ENCODE peak calls at places on chromosome 10, in four cellular contexts. P is K562, X is HepG2, S is H1. H is an unnamed sample.

GRCh38 chr10:122665946-122666345 is 33.7 kb downstream of the C10orf120 start:
- DNase-seq in S (no peak), P (peak), X (no peak), H (no peak)

GRCh38 chr10:106938448-106939014 is 226.0 kb downstream of the SORCS1 start:
- DNase-seq in X (no peak), S (no peak), P (no peak), H (no peak)

GRCh38 chr10:81251457-81252115 is 623.4 kb upstream of the NRG3 start:
- DNase-seq in S (no peak), X (no peak), P (no peak), H (no peak)

GRCh38 chr10:128080641-128081040 is 45.6 kb downstream of the MKI67 start:
- DNase-seq in P (no peak), X (no peak), S (no peak), H (no peak)

GRCh38 chr10:24561453-24561852 is 162.2 kb downstream of the ARHGAP21 start:
- DNase-seq in P (no peak), X (no peak), S (no peak), H (no peak)

GRCh38 chr10:48511855-48512191 is 93.0 kb downstream of the ARHGAP22 start:
- DNase-seq in P (no peak), X (no peak), S (peak), H (no peak)

GRCh38 chr10:52563361-52563760 is 209.2 kb downstream of the MBL2 start:
- DNase-seq in X (no peak), P (no peak), S (no peak), H (no peak)

GRCh38 chr10:122021421-122021820 is 32.5 kb downstream of the TACC2 start:
- DNase-seq in P (no peak), S (no peak), X (no peak), H (no peak)

GRCh38 chr10:132667613-132668394 is 118.1 kb downstream of the NKX6-2 start:
- DNase-seq in S (no peak), P (no peak), X (no peak), H (peak)

GRCh38 chr10:59362184-59362966 is at the start of gene FAM13C:
- DNase-seq in P (no peak), S (peak), X (peak), H (peak)

GRCh38 chr10:76546411-76546810 is 1091.2 kb downstream of the KCNMA1 start:
- DNase-seq in S (no peak), X (no peak), P (no peak), H (no peak)

GRCh38 chr10:68043030-68043429 is 32.1 kb downstream of the HERC4 start:
- DNase-seq in P (no peak), X (no peak), S (no peak), H (no peak)

GRCh38 chr10:30671011-30671616 is 41.6 kb upstream of the LYZL2 start:
- DNase-seq in P (peak), X (peak), S (no peak), H (peak)

GRCh38 chr10:84195044-84195830 is 900 bp downstream of the CDHR1 start:
- DNase-seq in P (no peak), S (no peak), X (no peak), H (no peak)

GRCh38 chr10:122206471-122207065 is 64.5 kb upstream of the BTBD16 start:
- DNase-seq in P (no peak), S (no peak), X (no peak), H (no peak)

GRCh38 chr10:21976739-21977138 is 26.8 kb downstream of the DNAJC1 start:
- DNase-seq in P (no peak), S (peak), X (no peak), H (no peak)

GRCh38 chr10:73920084-73920483 is 9.2 kb downstream of the PLAU start:
- DNase-seq in S (no peak), P (peak), X (no peak), H (no peak)

GRCh38 chr10:86152354-86152753 is 214.2 kb downstream of the GRID1 start:
- DNase-seq in X (no peak), S (no peak), P (no peak), H (no peak)

GRCh38 chr10:103792547-103792946 is 62.8 kb downstream of the SH3PXD2A start:
- DNase-seq in P (no peak), S (no peak), X (no peak), H (no peak)

GRCh38 chr10:132891994-132892393 is 50.4 kb downstream of the CFAP46 start:
- DNase-seq in P (no peak), S (peak), X (no peak), H (no peak)

GRCh38 chr10:91349381-91349780 is 60.8 kb upstream of the HECTD2 start:
- DNase-seq in P (no peak), S (no peak), X (no peak), H (no peak)

GRCh38 chr10:126939706-126940105 is 34.5 kb downstream of the DOCK1 start:
- DNase-seq in X (no peak), S (no peak), P (no peak), H (no peak)

GRCh38 chr10:3631709-3632330 is 153.2 kb downstream of the KLF6 start:
- DNase-seq in S (no peak), P (no peak), X (no peak), H (no peak)

GRCh38 chr10:35643976-35644799 is 2.1 kb upstream of the FZD8 start:
- DNase-seq in P (no peak), X (no peak), S (no peak), H (no peak)

GRCh38 chr10:92291610-92291859 is 568 bp downstream of the MARCHF5 start:
- DNase-seq in P (no peak), S (no peak), X (no peak), H (no peak)

GRCh38 chr10:119616879-119617580 is 20.3 kb upstream of the TIAL1 start:
- DNase-seq in S (peak), X (peak), P (peak), H (peak)

GRCh38 chr10:93272884-93273675 is 199.4 kb downstream of the CYP26A1 start:
- DNase-seq in P (no peak), X (no peak), S (peak), H (no peak)

GRCh38 chr10:70500812-70501301 is 22.3 kb downstream of the PALD1 start:
- DNase-seq in P (no peak), S (no peak), X (no peak), H (no peak)

GRCh38 chr10:112775892-112776679 is 174.0 kb upstream of the TCF7L2 start:
- DNase-seq in S (no peak), P (no peak), X (peak), H (no peak)

GRCh38 chr10:101903827-101904520 is 60.4 kb upstream of the KCNIP2 start:
- DNase-seq in S (no peak), X (no peak), P (no peak), H (no peak)

GRCh38 chr10:102452672-102453340 is 1.5 kb upstream of the C10orf95 start:
- DNase-seq in P (peak), S (no peak), X (no peak), H (no peak)

GRCh38 chr10:16586358-16587138 is 64.9 kb upstream of the C1QL3 start:
- DNase-seq in X (no peak), P (no peak), S (no peak), H (no peak)

DNA sequence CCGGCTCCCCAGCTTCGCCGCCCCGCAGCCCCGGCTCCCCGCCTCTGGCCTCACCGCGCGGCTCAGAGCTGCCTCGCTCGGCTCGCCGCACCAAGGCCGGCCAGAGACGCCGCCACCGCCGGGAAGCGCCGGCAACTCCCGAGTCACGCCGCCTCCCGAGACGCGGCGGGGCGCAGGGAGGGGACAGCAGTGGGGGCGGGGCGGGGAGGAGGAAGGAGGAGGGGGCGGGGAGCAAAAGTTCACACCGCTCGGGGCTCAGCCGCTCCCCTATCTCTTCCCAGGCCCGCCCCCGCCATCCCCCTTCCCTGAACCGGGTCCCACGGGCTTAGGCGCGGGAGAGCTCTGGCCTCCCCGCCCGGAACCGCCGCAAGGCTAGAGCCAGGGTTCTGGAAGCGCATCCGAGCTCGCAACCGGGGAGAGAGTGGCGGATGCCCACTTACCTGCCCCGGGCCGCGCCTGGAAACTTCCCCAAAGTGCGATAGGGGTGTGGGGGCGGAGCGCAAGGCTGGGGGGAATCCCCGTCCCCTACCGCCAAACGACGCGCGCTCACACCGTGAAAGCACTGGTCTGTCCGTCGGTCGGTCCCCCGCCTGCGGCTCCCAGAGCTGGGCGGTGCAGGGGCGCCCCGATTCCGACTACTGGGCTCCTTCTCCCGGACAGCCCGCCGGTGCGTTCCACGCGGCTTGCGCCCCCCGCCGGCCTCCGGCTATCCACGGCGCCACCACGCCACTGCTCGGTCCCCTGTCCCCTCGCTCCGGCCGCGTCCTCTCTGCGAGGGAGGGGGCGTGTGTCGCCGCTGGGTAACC is 925 bp downstream of the CHST15 start:
- DNase-seq in P (no peak), S (peak), X (no peak), H (peak)
- TF ChIP-seq JUN in P (no peak), S (no peak), X (no peak), H (no peak)

DNA sequence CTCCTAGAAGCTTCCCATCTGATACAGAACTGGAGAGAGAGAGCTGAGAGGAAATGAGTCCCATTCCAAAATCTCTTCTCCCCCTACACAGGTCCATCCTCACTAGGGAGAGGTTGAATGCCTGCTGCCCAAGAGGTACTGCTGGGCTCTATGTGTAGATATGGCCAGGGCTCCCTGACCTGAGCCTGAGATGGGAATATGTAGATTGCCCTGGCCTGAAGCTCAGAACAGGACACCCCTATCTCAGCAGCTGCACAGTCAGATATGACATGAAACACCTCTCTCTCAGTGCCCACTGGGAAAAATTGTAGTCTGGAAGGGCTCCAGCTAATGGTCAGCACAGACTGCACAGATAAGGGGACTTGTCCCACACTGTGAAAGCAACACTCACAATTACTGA is 3.1 kb upstream of the IFIT1B start:
- DNase-seq in X (no peak), P (peak), S (no peak), H (no peak)
- TF ChIP-seq RAD21 in X (no peak), P (no peak), S (no peak), H (no peak)

DNA sequence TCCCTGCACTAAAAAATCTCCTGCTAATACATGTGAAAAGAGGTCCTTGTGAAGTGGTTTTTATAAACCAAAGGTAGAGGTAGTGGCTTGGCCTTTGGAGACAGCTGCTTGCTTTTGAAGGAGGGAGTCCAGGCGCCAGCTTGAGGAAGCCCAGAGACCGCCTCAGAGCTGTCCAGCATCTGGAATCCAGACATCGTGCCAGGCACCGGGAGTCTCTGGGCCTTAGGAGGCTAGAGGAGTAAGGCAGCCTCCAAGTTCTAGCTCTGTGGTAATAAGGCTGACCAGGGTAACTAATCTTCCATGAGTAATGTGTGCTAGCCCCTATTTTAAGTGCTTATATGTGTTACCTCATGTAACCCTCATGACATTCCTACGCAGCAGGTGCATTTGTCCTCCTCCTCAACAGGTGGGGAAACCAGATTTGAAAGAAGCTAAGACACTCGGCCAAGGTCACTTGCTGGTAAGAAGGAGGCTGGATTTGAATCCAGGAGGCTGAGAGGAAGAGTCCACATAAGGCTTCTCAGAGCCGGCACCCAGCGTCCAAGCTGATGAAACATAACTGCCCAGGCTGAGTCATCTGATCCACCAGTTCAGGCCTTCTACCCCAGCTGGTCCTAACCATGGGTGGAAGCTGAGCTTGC is 26.1 kb downstream of the PRLHR start:
- DNase-seq in P (no peak), S (no peak), X (no peak), H (no peak)
- H3K27ac ChIP-seq in P (no peak), S (no peak), X (no peak), H (no peak)

GRCh38 chr10:72316748-72317435 is 37.8 kb downstream of the DNAJB12 start:
- DNase-seq in P (peak), X (peak), S (no peak), H (peak)
- TF ChIP-seq JUN in P (no peak), X (no peak), S (no peak), H (no peak)